ENCODE peak calls at places on chromosomes 16 and 17, in four cellular contexts. K is A549, H is K562, L is HepG2. M is an unnamed sample.

GRCh38 chr16:29148867-29149272 is 164.0 kb downstream of the LAT start:
- DNase-seq in K (no peak), H (no peak), L (no peak), M (no peak)

GRCh38 chr16:89700649-89701424 is 668 bp downstream of the SPATA2L start:
- DNase-seq in K (peak; percentile 72), L (peak; percentile 60), H (peak; percentile 54), M (no peak)

GRCh38 chr17:66966529-66967418 is 2.3 kb downstream of the CACNG4 start:
- DNase-seq in H (no peak), L (no peak), K (no peak), M (no peak)

GRCh38 chr16:77594057-77594456 is 128.3 kb upstream of the NUDT7 start:
- DNase-seq in L (no peak), H (no peak), K (no peak), M (no peak)

GRCh38 chr16:68370921-68371651 is 60.3 kb downstream of the PRMT7 start:
- DNase-seq in H (peak; percentile 41), L (no peak), K (no peak), M (no peak)

GRCh38 chr16:24419709-24420108 is 119.7 kb upstream of the RBBP6 start:
- DNase-seq in L (no peak), H (no peak), K (no peak), M (peak; percentile 24)

GRCh38 chr16:75244225-75244792 is 7.1 kb downstream of the BCAR1 start:
- DNase-seq in K (no peak), L (no peak), H (no peak), M (no peak)

GRCh38 chr16:57920215-57920890 is 50.6 kb downstream of the CNGB1 start:
- DNase-seq in L (no peak), K (no peak), H (no peak), M (no peak)

GRCh38 chr16:17258848-17259713 is 211.7 kb downstream of the XYLT1 start:
- DNase-seq in L (no peak), K (peak; percentile 8), H (peak; percentile 44), M (peak; percentile 79)

GRCh38 chr17:66557886-66558285 is 255.5 kb downstream of the PRKCA start:
- DNase-seq in L (no peak), K (no peak), H (no peak), M (no peak)

GRCh38 chr16:67961551-67961957 is 6.9 kb downstream of the SLC12A4 start:
- DNase-seq in H (no peak), L (no peak), K (no peak), M (no peak)

GRCh38 chr17:7394452-7395191 is at the start of gene PLSCR3:
- DNase-seq in L (peak; percentile 75), K (peak; percentile 83), H (peak; percentile 89), M (peak; percentile 26)

GRCh38 chr17:28901866-28902818 is 737 bp downstream of the DHRS13 start:
- DNase-seq in H (peak; percentile 80), K (peak; percentile 40), L (no peak), M (no peak)

GRCh38 chr17:39011907-39012468 is 44.8 kb upstream of the FBXO47 start:
- DNase-seq in L (peak; percentile 20), K (no peak), H (no peak), M (no peak)

GRCh38 chr16:180921-181667 is 835 bp downstream of the HBQ1 start:
- DNase-seq in L (peak; percentile 76), K (peak; percentile 88), H (peak; percentile 88), M (peak; percentile 7)

GRCh38 chr16:61233718-61234117 is 802.5 kb downstream of the CDH8 start:
- DNase-seq in K (no peak), L (no peak), H (no peak), M (no peak)

GRCh38 chr16:57735755-57736418 is at the start of gene KATNB1:
- DNase-seq in K (no peak), H (peak; percentile 54), L (no peak), M (no peak)

GRCh38 chr17:74391771-74392170 is 24.5 kb downstream of the GPR142 start:
- DNase-seq in L (no peak), H (no peak), K (no peak), M (no peak)

GRCh38 chr16:8877894-8878522 is 4.1 kb upstream of the LITAFD start:
- DNase-seq in H (no peak), K (no peak), L (no peak), M (no peak)

GRCh38 chr17:44556114-44556853 is 1.0 kb upstream of the FZD2 start:
- DNase-seq in L (peak; percentile 15), K (peak; percentile 74), H (peak; percentile 37), M (peak; percentile 30)

GRCh38 chr16:54632821-54633220 is 297.8 kb upstream of the IRX5 start:
- DNase-seq in H (no peak), K (no peak), L (no peak), M (no peak)

GRCh38 chr17:27623578-27623977 is 7.4 kb upstream of the LGALS9 start:
- DNase-seq in L (no peak), H (no peak), K (no peak), M (no peak)

GRCh38 chr16:11257131-11257938 is 1.3 kb upstream of the SOCS1 start:
- DNase-seq in H (peak; percentile 72), K (peak; percentile 81), L (peak; percentile 85), M (no peak)

GRCh38 chr16:70460737-70461261 is 6.4 kb downstream of the FCSK start:
- DNase-seq in K (no peak), L (no peak), H (no peak), M (no peak)
- TF ChIP-seq MYC in K (no peak), L (no peak), H (no peak), M (no peak)

GRCh38 chr17:60303406-60304099 is 88.4 kb downstream of the USP32 start:
- DNase-seq in L (no peak), K (no peak), H (no peak), M (no peak)
- TF ChIP-seq MAX in L (no peak), K (no peak), H (no peak), M (no peak)

DNA sequence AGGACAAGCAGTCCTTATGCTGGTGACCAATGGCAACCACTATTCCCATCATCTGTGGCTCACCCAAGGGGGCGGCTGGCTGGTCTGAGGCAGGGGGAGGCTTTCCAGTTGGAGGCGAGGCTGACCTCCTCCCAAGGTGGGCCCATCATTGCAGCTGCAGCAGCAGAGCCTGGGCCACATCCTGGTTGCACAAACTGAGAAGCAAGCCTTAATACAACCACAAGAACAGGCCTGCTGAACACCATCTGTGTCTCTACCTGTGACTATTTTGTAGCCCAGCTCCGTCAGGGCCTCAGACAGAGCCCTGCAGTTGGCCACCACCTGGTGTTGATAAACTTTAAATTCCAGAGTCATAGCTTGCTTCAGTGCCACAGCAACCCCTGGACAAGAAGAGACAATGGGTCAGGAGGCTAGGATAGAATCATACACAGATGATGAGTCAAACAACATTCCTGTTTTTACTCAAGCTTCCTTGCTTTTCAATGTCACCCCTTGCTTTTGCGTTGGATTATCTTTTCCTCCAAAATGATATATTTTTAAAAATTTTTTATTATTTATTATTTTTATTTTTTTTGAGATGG is 17.9 kb downstream of the SMCR8 start:
- DNase-seq in K (no peak), H (no peak), L (no peak), M (no peak)
- TF ChIP-seq CHD4 in K (no peak), H (no peak), L (no peak), M (no peak)

DNA sequence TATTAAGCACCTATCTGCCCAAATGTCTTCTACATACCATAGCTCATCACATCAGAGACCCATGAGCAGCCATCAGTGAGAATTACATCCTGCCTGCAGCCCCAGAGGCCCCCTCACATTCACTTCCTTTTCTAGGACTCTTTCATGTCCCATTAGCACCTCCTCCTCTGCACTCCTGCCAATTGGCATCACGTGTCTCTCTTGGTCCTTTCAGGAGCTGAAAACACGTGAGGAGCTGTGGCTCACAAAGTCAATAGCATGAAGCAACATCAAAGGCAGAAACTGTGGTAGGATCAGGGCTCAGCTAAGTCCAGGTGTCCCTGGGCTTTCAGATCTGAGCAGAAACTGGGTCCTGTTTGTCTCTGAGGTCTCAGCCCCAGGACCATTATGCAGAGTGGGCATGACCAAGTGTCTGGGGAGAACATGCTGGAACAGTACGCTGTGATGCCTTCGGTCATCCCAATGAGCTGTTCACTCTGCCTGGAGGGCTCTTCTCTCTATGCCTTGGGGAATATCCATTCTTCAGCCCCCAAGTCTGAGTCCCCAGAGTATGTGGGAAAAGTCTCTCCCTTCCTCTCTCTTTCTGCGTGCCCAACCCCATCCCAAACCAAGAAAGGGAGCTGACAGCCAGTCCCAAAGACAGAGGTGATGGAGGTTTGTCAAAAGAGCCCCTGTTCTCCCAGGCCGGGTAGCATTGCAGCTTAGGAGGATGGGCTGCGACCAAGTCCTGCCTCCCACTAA is 457.0 kb upstream of the CDH5 start:
- DNase-seq in K (no peak), L (peak; percentile 38), H (no peak), M (no peak)
- TF ChIP-seq MYC in K (no peak), L (no peak), H (no peak), M (no peak)